ENCODE peak calls at places on chromosome 21, in five cellular contexts. K, Y, U, B and L are unnamed samples.

GRCh38 chr21:36569511-36569910 is 89.6 kb upstream of the CLDN14 start:
- DNase-seq in Y (no peak), U (no peak), B (no peak), K (no peak), L (no peak)

GRCh38 chr21:24594082-24594481 is 1013.2 kb downstream of the MRPL39 start:
- DNase-seq in Y (no peak), B (no peak), K (no peak), U (no peak), L (no peak)

GRCh38 chr21:34544032-34544496 is 32.1 kb upstream of the KCNE1 start:
- DNase-seq in U (peak), B (peak), K (peak), Y (peak), L (peak)

GRCh38 chr21:34992736-34993135 is 56.4 kb downstream of the RUNX1 start:
- DNase-seq in K (no peak), B (no peak), U (no peak), Y (no peak), L (no peak)

GRCh38 chr21:41350436-41351155 is 11.2 kb upstream of the MX2 start:
- DNase-seq in B (no peak), U (no peak), K (no peak), Y (no peak), L (no peak)

GRCh38 chr21:16532841-16533240 is 803.1 kb downstream of the USP25 start:
- DNase-seq in B (no peak), U (no peak), K (no peak), Y (no peak), L (no peak)

GRCh38 chr21:33259428-33259827 is 6.7 kb upstream of the IL10RB start:
- DNase-seq in B (no peak), K (no peak), Y (no peak), U (no peak), L (no peak)

GRCh38 chr21:31837613-31838390 is 35.0 kb upstream of the HUNK start:
- DNase-seq in Y (no peak), B (no peak), K (no peak), U (no peak), L (no peak)

GRCh38 chr21:41596241-41596925 is 88.4 kb upstream of the TMPRSS2 start:
- DNase-seq in Y (no peak), U (no peak), B (no peak), K (no peak), L (no peak)

GRCh38 chr21:37658994-37659458 is 257.2 kb downstream of the KCNJ6 start:
- DNase-seq in U (no peak), Y (no peak), B (peak), K (no peak), L (peak)

GRCh38 chr21:37063433-37063832 is 9.4 kb downstream of the PIGP start:
- DNase-seq in U (no peak), Y (no peak), B (no peak), K (no peak), L (no peak)

GRCh38 chr21:42051788-42052187 is 19.3 kb upstream of the UMODL1 start:
- DNase-seq in U (no peak), B (no peak), K (no peak), Y (no peak), L (no peak)

GRCh38 chr21:42215942-42216725 is 2.8 kb upstream of the ABCG1 start:
- DNase-seq in B (no peak), K (no peak), Y (no peak), U (no peak), L (no peak)

GRCh38 chr21:30561264-30561895 is at the start of gene KRTAP19-7:
- DNase-seq in B (no peak), K (no peak), Y (no peak), U (no peak), L (no peak)

GRCh38 chr21:25577765-25578069 is 29.6 kb downstream of the MRPL39 start:
- DNase-seq in U (no peak), K (no peak), Y (no peak), B (no peak), L (no peak)

GRCh38 chr21:35508389-35508888 is 459.3 kb upstream of the RUNX1 start:
- DNase-seq in Y (peak), U (peak), B (no peak), K (peak), L (peak)

GRCh38 chr21:36663033-36663855 is 35.7 kb upstream of the SIM2 start:
- DNase-seq in K (no peak), U (no peak), Y (no peak), B (no peak), L (no peak)

GRCh38 chr21:32307706-32308105 is 9.1 kb downstream of the MRAP start:
- DNase-seq in B (no peak), U (no peak), K (no peak), Y (peak), L (no peak)

GRCh38 chr21:43904316-43904925 is 39.4 kb downstream of the AGPAT3 start:
- DNase-seq in K (no peak), Y (no peak), B (no peak), U (no peak), L (no peak)

GRCh38 chr21:42403611-42404231 is at the start of gene UBASH3A:
- DNase-seq in B (no peak), Y (no peak), U (no peak), K (no peak), L (no peak)

GRCh38 chr21:46060596-46061061 is 37.3 kb upstream of the COL6A2 start:
- DNase-seq in B (no peak), Y (no peak), K (no peak), U (peak), L (peak)

GRCh38 chr21:20424943-20425342 is 573.3 kb upstream of the NCAM2 start:
- DNase-seq in K (no peak), U (no peak), B (no peak), Y (no peak), L (no peak)

GRCh38 chr21:27636671-27637070 is 669.8 kb upstream of the ADAMTS5 start:
- DNase-seq in Y (no peak), U (no peak), K (no peak), B (no peak), L (no peak)

GRCh38 chr21:42568834-42569731 is 55.4 kb downstream of the SLC37A1 start:
- DNase-seq in U (no peak), Y (no peak), B (no peak), K (no peak), L (no peak)

GRCh38 chr21:34867785-34868184 is 181.3 kb downstream of the RUNX1 start:
- DNase-seq in U (no peak), Y (no peak), B (no peak), K (no peak), L (no peak)

GRCh38 chr21:46269466-46269865 is 15.9 kb downstream of the MCM3AP start:
- DNase-seq in B (no peak), K (no peak), U (no peak), Y (no peak), L (no peak)

GRCh38 chr21:38912355-38912619 is 106.6 kb downstream of the ETS2 start:
- DNase-seq in B (no peak), Y (no peak), U (no peak), K (no peak), L (no peak)

GRCh38 chr21:38914531-38915385 is 109.0 kb downstream of the ETS2 start:
- DNase-seq in U (no peak), B (no peak), Y (peak), K (no peak), L (peak)

GRCh38 chr21:38914071-38914491 is 108.4 kb downstream of the ETS2 start:
- DNase-seq in U (no peak), B (no peak), Y (no peak), K (no peak), L (no peak)

GRCh38 chr21:38912789-38913119 is 107.0 kb downstream of the ETS2 start:
- DNase-seq in Y (no peak), B (no peak), U (no peak), K (no peak), L (no peak)

GRCh38 chr21:38913120-38913975 is 107.6 kb downstream of the ETS2 start:
- DNase-seq in U (peak), K (peak), B (peak), Y (no peak), L (peak)
- H3K4me3 ChIP-seq in U (peak), K (peak), B (no peak), Y (no peak), L (no peak)

DNA sequence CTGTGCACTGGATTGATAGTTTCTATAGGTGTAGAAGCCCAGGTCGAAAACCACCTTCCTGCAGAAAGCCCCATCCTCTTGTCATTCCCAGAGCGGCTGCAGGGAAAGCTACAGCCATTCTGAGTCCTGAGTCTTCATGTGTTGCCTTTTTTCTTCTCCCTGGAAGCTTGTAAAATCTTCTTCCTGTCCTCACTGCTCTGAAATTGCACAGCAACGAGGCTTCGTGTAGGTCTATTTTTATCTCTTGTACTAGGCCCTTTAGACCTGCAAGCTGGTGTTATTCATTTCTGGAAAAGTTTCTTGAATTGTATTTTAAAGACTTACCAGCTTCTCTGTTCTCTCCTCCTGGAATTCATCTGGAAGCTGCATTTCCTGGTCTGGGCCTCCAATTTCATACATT is 44.2 kb upstream of the ETS2 start:
- DNase-seq in K (no peak), B (no peak), Y (no peak), U (no peak), L (no peak)
- H3K27ac ChIP-seq in K (no peak), B (no peak), Y (no peak), U (peak), L (peak)

GRCh38 chr21:44989943-44990780 is 50.3 kb downstream of the SLX9 start:
- DNase-seq in B (no peak), K (no peak), Y (no peak), U (no peak), L (no peak)

GRCh38 chr21:44987886-44988606 is 48.2 kb downstream of the SLX9 start:
- DNase-seq in B (no peak), K (no peak), U (peak), Y (no peak), L (no peak)

GRCh38 chr21:44987301-44987885 is 47.6 kb downstream of the SLX9 start:
- DNase-seq in U (peak), K (no peak), B (no peak), Y (no peak), L (no peak)

GRCh38 chr21:44989538-44989888 is 49.7 kb downstream of the SLX9 start:
- DNase-seq in Y (peak), B (no peak), K (no peak), U (no peak), L (no peak)

GRCh38 chr21:44988607-44989537 is 49.0 kb downstream of the SLX9 start:
- DNase-seq in B (no peak), K (no peak), U (peak), Y (no peak), L (no peak)
- H3K4me3 ChIP-seq in B (no peak), K (no peak), U (no peak), Y (no peak), L (no peak)

DNA sequence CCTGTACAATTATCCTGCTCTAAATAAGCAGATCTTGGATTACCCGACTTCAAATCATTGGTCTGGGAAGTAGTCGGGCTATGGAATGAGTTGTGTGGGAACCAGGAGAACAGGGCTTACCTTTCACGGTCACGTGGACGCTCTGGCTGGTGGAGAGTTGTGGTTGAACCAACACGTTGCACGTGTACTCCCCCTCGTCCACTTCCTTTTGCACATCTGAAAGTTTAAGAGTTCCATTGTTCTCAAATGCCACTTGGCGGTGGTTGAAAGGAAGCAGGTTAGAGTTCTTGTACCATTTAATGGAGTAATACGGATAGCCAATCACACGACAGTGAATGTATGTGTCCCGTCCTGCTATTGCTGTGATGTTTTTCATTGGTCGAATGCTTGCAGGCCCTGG is 470.7 kb downstream of the PCP4 start:
- DNase-seq in B (no peak), K (no peak), U (no peak), Y (no peak), L (no peak)
- H3K27ac ChIP-seq in B (no peak), K (no peak), U (no peak), Y (no peak), L (no peak)